ENCODE peak calls at places on chromosomes 7 and 10, in five cellular contexts. One of them, this sample, is unnamed.

GRCh38 chr10:69685802-69686585 is 55.9 kb downstream of the FAM241B start:
- DNase-seq in heart left ventricle: peak
- DNase-seq in lower leg skin: peak
- DNase-seq in AG10803: no peak
- DNase-seq in naive thymus-derived CD4-positive, alpha-beta T cell: no peak
- DNase-seq in this sample: no peak

GRCh38 chr10:14547826-14548225 is 217.1 kb upstream of the FRMD4A start:
- DNase-seq in heart left ventricle: no peak
- DNase-seq in AG10803: no peak
- DNase-seq in lower leg skin: no peak
- DNase-seq in naive thymus-derived CD4-positive, alpha-beta T cell: no peak
- DNase-seq in this sample: no peak

GRCh38 chr7:44911911-44912310 is 26.6 kb upstream of the PURB start:
- DNase-seq in lower leg skin: no peak
- DNase-seq in AG10803: no peak
- DNase-seq in heart left ventricle: no peak
- DNase-seq in naive thymus-derived CD4-positive, alpha-beta T cell: no peak
- DNase-seq in this sample: no peak

GRCh38 chr7:20102970-20103369 is 114.2 kb downstream of the MACC1 start:
- DNase-seq in heart left ventricle: no peak
- DNase-seq in lower leg skin: no peak
- DNase-seq in AG10803: no peak
- DNase-seq in naive thymus-derived CD4-positive, alpha-beta T cell: no peak
- DNase-seq in this sample: no peak

GRCh38 chr7:126778101-126778500 is 474.6 kb downstream of the GRM8 start:
- DNase-seq in AG10803: no peak
- DNase-seq in naive thymus-derived CD4-positive, alpha-beta T cell: no peak
- DNase-seq in heart left ventricle: no peak
- DNase-seq in lower leg skin: no peak
- DNase-seq in this sample: no peak

GRCh38 chr10:120456626-120457430 is at the start of gene PLPP4:
- DNase-seq in AG10803: no peak
- DNase-seq in heart left ventricle: no peak
- DNase-seq in naive thymus-derived CD4-positive, alpha-beta T cell: no peak
- DNase-seq in lower leg skin: no peak
- DNase-seq in this sample: no peak

GRCh38 chr7:28152594-28152993 is 28.0 kb downstream of the JAZF1 start:
- DNase-seq in lower leg skin: no peak
- DNase-seq in AG10803: no peak
- DNase-seq in naive thymus-derived CD4-positive, alpha-beta T cell: no peak
- DNase-seq in heart left ventricle: no peak
- DNase-seq in this sample: no peak

GRCh38 chr10:9707205-9707604 is 1310.5 kb upstream of the CELF2 start:
- DNase-seq in heart left ventricle: no peak
- DNase-seq in AG10803: no peak
- DNase-seq in naive thymus-derived CD4-positive, alpha-beta T cell: no peak
- DNase-seq in lower leg skin: no peak
- DNase-seq in this sample: no peak

GRCh38 chr10:4051408-4052151 is 266.6 kb upstream of the KLF6 start:
- DNase-seq in naive thymus-derived CD4-positive, alpha-beta T cell: no peak
- DNase-seq in heart left ventricle: no peak
- DNase-seq in AG10803: no peak
- DNase-seq in lower leg skin: no peak
- DNase-seq in this sample: no peak
- H3K4me3 ChIP-seq in naive thymus-derived CD4-positive, alpha-beta T cell: no peak
- H3K4me3 ChIP-seq in heart left ventricle: peak
- H3K4me3 ChIP-seq in AG10803: peak
- H3K4me3 ChIP-seq in lower leg skin: no peak
- H3K4me3 ChIP-seq in this sample: no peak

DNA sequence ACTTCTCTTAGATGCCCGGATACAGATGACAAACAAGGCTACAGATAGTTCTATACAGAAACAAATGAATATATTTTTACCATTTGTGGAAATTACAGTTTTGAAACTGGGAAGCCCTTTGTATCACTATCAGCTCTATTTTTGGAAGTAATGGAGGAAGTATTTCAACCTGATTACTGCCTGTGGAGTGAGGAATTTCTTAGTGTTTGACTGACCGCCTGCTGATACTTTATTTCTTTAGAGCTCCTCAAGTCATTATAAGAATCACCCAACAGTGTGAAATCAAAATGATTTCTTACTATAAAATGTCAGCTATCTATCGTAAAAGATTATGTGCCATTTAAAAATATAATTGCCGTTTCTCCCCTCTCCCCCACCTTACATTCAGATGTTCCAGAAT is 290.9 kb downstream of the SDK1 start:
- DNase-seq in heart left ventricle: no peak
- DNase-seq in AG10803: no peak
- DNase-seq in naive thymus-derived CD4-positive, alpha-beta T cell: no peak
- DNase-seq in lower leg skin: no peak
- DNase-seq in this sample: no peak
- H3K4me3 ChIP-seq in heart left ventricle: no peak
- H3K4me3 ChIP-seq in AG10803: no peak
- H3K4me3 ChIP-seq in naive thymus-derived CD4-positive, alpha-beta T cell: no peak
- H3K4me3 ChIP-seq in lower leg skin: no peak
- H3K4me3 ChIP-seq in this sample: no peak

DNA sequence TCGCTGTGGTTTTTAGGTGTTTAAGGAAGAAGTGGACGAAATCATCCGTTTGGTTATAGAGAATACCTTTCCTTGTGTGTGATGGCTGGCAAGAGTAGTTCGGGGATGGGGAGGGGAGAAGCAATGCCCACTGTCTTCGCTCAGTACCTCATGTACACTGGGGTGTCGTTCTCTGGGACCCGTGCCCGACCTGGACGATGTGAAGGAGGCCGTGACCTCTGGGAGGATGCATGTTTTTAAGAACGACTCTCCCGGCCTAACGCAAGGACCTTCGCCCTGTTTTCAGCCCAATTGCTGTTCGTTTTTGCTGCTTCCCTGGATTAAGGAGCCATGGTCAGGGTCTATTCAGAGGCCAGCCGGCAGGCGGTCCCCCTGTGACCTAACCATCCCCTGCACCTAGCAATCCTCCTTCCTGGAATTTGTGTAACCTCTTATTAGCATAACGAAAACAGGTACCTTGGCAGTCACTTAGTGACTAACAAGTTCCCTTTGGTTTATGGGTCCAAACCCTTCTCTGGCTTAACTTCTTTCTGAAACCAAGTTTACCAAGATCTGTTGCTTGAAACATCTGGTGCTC is 1.3 kb downstream of the NFE2L3 start:
- DNase-seq in naive thymus-derived CD4-positive, alpha-beta T cell: peak
- DNase-seq in lower leg skin: no peak
- DNase-seq in heart left ventricle: no peak
- DNase-seq in AG10803: no peak
- DNase-seq in this sample: no peak
- H3K4me3 ChIP-seq in naive thymus-derived CD4-positive, alpha-beta T cell: peak
- H3K4me3 ChIP-seq in lower leg skin: peak
- H3K4me3 ChIP-seq in heart left ventricle: peak
- H3K4me3 ChIP-seq in AG10803: no peak
- H3K4me3 ChIP-seq in this sample: no peak

GRCh38 chr10:130396044-130396443 is 259.9 kb downstream of the GLRX3 start:
- DNase-seq in lower leg skin: peak
- DNase-seq in naive thymus-derived CD4-positive, alpha-beta T cell: no peak
- DNase-seq in AG10803: no peak
- DNase-seq in heart left ventricle: no peak
- DNase-seq in this sample: no peak
- H3K4me3 ChIP-seq in lower leg skin: no peak
- H3K4me3 ChIP-seq in naive thymus-derived CD4-positive, alpha-beta T cell: no peak
- H3K4me3 ChIP-seq in AG10803: no peak
- H3K4me3 ChIP-seq in heart left ventricle: no peak
- H3K4me3 ChIP-seq in this sample: no peak

GRCh38 chr7:92778972-92779371 is 57.4 kb downstream of the CDK6 start:
- DNase-seq in lower leg skin: no peak
- DNase-seq in AG10803: peak
- DNase-seq in heart left ventricle: no peak
- DNase-seq in naive thymus-derived CD4-positive, alpha-beta T cell: no peak
- DNase-seq in this sample: peak
- H3K4me3 ChIP-seq in lower leg skin: no peak
- H3K4me3 ChIP-seq in AG10803: no peak
- H3K4me3 ChIP-seq in heart left ventricle: no peak
- H3K4me3 ChIP-seq in naive thymus-derived CD4-positive, alpha-beta T cell: no peak
- H3K4me3 ChIP-seq in this sample: no peak

This sample was measured in AG09309.